ENCODE peak calls at places on chromosomes 16 and 17, in ten cellular contexts. K is HCEC 1CT, R is EH, L is esophagus squamous epithelium, B is cardiac muscle cell, Y is T-helper 17 cell, A is HTR-8/SVneo, G is frontal cortex, C is amygdala, X is mammary epithelial cell. N is an unnamed sample.

GRCh38 chr17:27523712-27524111 is 67.5 kb downstream of the KSR1 start:
- DNase-seq in K (no peak), R (no peak), L (no peak), B (no peak), Y (no peak), A (no peak), G (no peak), C (no peak), X (peak), N (no peak)

GRCh38 chr17:28811594-28812135 is 30.9 kb downstream of the FAM222B start:
- DNase-seq in K (peak), R (peak), L (no peak), B (no peak), Y (no peak), A (no peak), G (no peak), C (no peak), X (peak), N (no peak)

GRCh38 chr17:35726609-35727460 is 4.6 kb upstream of the RASL10B start:
- DNase-seq in K (peak), R (peak), L (no peak), B (peak), Y (no peak), A (peak), G (no peak), C (no peak), X (peak), N (no peak)

GRCh38 chr17:41347872-41348760 is 2.5 kb downstream of the KRT33A start:
- DNase-seq in K (no peak), R (no peak), L (no peak), B (no peak), Y (no peak), A (no peak), G (no peak), C (no peak), X (peak), N (no peak)

GRCh38 chr17:1643293-1643998 is 2.1 kb downstream of the SCARF1 start:
- DNase-seq in K (no peak), R (peak), L (no peak), B (peak), Y (peak), A (no peak), G (peak), C (no peak), X (peak), N (no peak)

GRCh38 chr17:19387921-19388521 is 1.0 kb upstream of the MFAP4 start:
- DNase-seq in K (peak), R (peak), L (no peak), B (no peak), Y (no peak), A (no peak), G (no peak), C (no peak), X (no peak), N (no peak)

GRCh38 chr17:45429338-45430005 is 3.2 kb downstream of the ARHGAP27 start:
- DNase-seq in K (no peak), R (no peak), L (no peak), B (peak), Y (no peak), A (no peak), G (no peak), C (no peak), X (no peak), N (no peak)

GRCh38 chr17:79793924-79794304 is 3.0 kb downstream of the CBX8 start:
- DNase-seq in K (peak), R (no peak), L (no peak), B (peak), Y (no peak), A (peak), G (no peak), C (no peak), X (no peak), N (no peak)

GRCh38 chr17:57740225-57740528 is 4.9 kb downstream of the CCDC182 start:
- DNase-seq in K (no peak), R (no peak), L (no peak), B (no peak), Y (no peak), A (no peak), G (no peak), C (no peak), X (no peak), N (no peak)

GRCh38 chr16:4433228-4433627 is 7.6 kb downstream of the DNAJA3 start:
- DNase-seq in K (no peak), R (no peak), L (no peak), B (no peak), Y (no peak), A (no peak), G (no peak), C (no peak), X (no peak), N (no peak)

GRCh38 chr17:45895304-45895968 is 1.1 kb downstream of the MAPT start:
- DNase-seq in K (no peak), R (no peak), L (no peak), B (peak), Y (no peak), A (no peak), G (peak), C (no peak), X (peak), N (peak)

GRCh38 chr17:37447641-37448040 is 41.0 kb downstream of the TADA2A start:
- DNase-seq in K (peak), R (peak), L (no peak), B (peak), Y (no peak), A (peak), G (no peak), C (no peak), X (peak), N (no peak)

GRCh38 chr17:37792787-37793186 is 47.9 kb upstream of the HNF1B start:
- DNase-seq in K (peak), R (peak), L (no peak), B (no peak), Y (no peak), A (peak), G (no peak), C (no peak), X (peak), N (no peak)

GRCh38 chr17:1498869-1499268 is 6.4 kb upstream of the MYO1C start:
- DNase-seq in K (peak), R (peak), L (no peak), B (no peak), Y (no peak), A (no peak), G (no peak), C (no peak), X (peak), N (no peak)

GRCh38 chr17:82970067-82970466 is 109.3 kb upstream of the METRNL start:
- DNase-seq in K (no peak), R (no peak), L (no peak), B (no peak), Y (no peak), A (no peak), G (no peak), C (no peak), X (no peak), N (no peak)

GRCh38 chr17:29155235-29155965 is 24.8 kb downstream of the MYO18A start:
- DNase-seq in K (peak), R (peak), L (no peak), B (no peak), Y (peak), A (peak), G (no peak), C (no peak), X (peak), N (no peak)

GRCh38 chr17:1228752-1229353 is 41.4 kb upstream of the BHLHA9 start:
- DNase-seq in K (no peak), R (no peak), L (no peak), B (no peak), Y (no peak), A (no peak), G (no peak), C (no peak), X (no peak), N (no peak)

GRCh38 chr17:72656114-72656763 is 436.2 kb downstream of the SLC39A11 start:
- DNase-seq in K (no peak), R (no peak), L (no peak), B (no peak), Y (no peak), A (no peak), G (no peak), C (no peak), X (no peak), N (no peak)

GRCh38 chr17:80631142-80632045 is 86.8 kb downstream of the RPTOR start:
- DNase-seq in K (no peak), R (no peak), L (no peak), B (no peak), Y (no peak), A (no peak), G (no peak), C (no peak), X (no peak), N (no peak)

GRCh38 chr16:76612497-76612896 is 335.3 kb downstream of the CNTNAP4 start:
- DNase-seq in K (no peak), R (no peak), L (no peak), B (no peak), Y (no peak), A (no peak), G (no peak), C (no peak), X (no peak), N (no peak)

GRCh38 chr17:53950207-53950857 is 127.6 kb downstream of the KIF2B start:
- DNase-seq in K (no peak), R (no peak), L (no peak), B (peak), Y (no peak), A (no peak), G (no peak), C (no peak), X (no peak), N (no peak)

GRCh38 chr16:87053016-87053982 is 263.9 kb downstream of the C16orf95 start:
- DNase-seq in K (no peak), R (no peak), L (no peak), B (no peak), Y (no peak), A (no peak), G (no peak), C (no peak), X (no peak), N (no peak)

GRCh38 chr16:50553182-50553710 is 5.0 kb downstream of the NKD1 start:
- DNase-seq in K (no peak), R (no peak), L (no peak), B (no peak), Y (no peak), A (no peak), G (no peak), C (no peak), X (no peak), N (no peak)

GRCh38 chr16:85065099-85065498 is 37.5 kb downstream of the KIAA0513 start:
- DNase-seq in K (no peak), R (no peak), L (no peak), B (no peak), Y (no peak), A (no peak), G (no peak), C (no peak), X (no peak), N (no peak)

GRCh38 chr17:2435852-2436251 is 35.0 kb upstream of the MNT start:
- DNase-seq in K (no peak), R (no peak), L (no peak), B (peak), Y (no peak), A (no peak), G (no peak), C (no peak), X (no peak), N (no peak)

GRCh38 chr17:64500487-64500859 is 3.6 kb upstream of the POLG2 start:
- DNase-seq in K (no peak), R (no peak), L (no peak), B (peak), Y (no peak), A (no peak), G (no peak), C (no peak), X (no peak), N (no peak)

GRCh38 chr16:11586856-11587642 is at the start of gene LITAF:
- DNase-seq in K (peak), R (peak), L (no peak), B (peak), Y (peak), A (peak), G (peak), C (no peak), X (peak), N (peak)

GRCh38 chr17:65236321-65236720 is 99.2 kb downstream of the RGS9 start:
- DNase-seq in K (no peak), R (no peak), L (no peak), B (no peak), Y (no peak), A (no peak), G (no peak), C (no peak), X (no peak), N (no peak)

N was measured in hypothalamus.